ENCODE peak calls at places on chromosomes 13 and 19, in ten cellular contexts. R, I, W, L, F, K, V, Z, J and N are unnamed samples.

GRCh38 chr13:51643882-51644281 is 59.6 kb downstream of the WDFY2 start:
- DNase-seq in R (no peak), I (peak; percentile 95), W (no peak), L (no peak), F (peak; percentile 88), K (no peak), V (no peak), Z (peak; percentile 83), J (no peak), N (peak; percentile 94)

GRCh38 chr13:98576963-98577822 is at the start of gene STK24:
- DNase-seq in R (peak; percentile 63), I (peak; percentile 74), W (peak; percentile 83), L (peak; percentile 54), F (peak; percentile 57), K (peak; percentile 68), V (peak; percentile 72), Z (peak; percentile 90), J (peak; percentile 92), N (peak; percentile 80)

GRCh38 chr19:32649751-32650150 is 25.2 kb downstream of the ANKRD27 start:
- DNase-seq in R (no peak), I (no peak), W (no peak), L (no peak), F (no peak), K (no peak), V (no peak), Z (no peak), J (no peak), N (no peak)

GRCh38 chr19:17753976-17754375 is 2.7 kb downstream of the FCHO1 start:
- DNase-seq in R (no peak), I (no peak), W (no peak), L (no peak), F (peak; percentile 44), K (peak; percentile 71), V (no peak), Z (no peak), J (peak; percentile 57), N (no peak)

GRCh38 chr13:114096031-114096485 is 36.4 kb downstream of the RASA3 start:
- DNase-seq in R (no peak), I (no peak), W (no peak), L (no peak), F (no peak), K (peak; percentile 6), V (no peak), Z (no peak), J (no peak), N (no peak)

GRCh38 chr19:32178401-32178800 is 167.0 kb upstream of the ZNF507 start:
- DNase-seq in R (no peak), I (no peak), W (no peak), L (no peak), F (no peak), K (no peak), V (no peak), Z (no peak), J (no peak), N (no peak)

GRCh38 chr13:75759531-75759930 is 123.4 kb downstream of the LMO7 start:
- DNase-seq in R (no peak), I (no peak), W (no peak), L (no peak), F (no peak), K (no peak), V (no peak), Z (no peak), J (no peak), N (no peak)

GRCh38 chr13:95315752-95316151 is 14.5 kb upstream of the ABCC4 start:
- DNase-seq in R (no peak), I (no peak), W (no peak), L (no peak), F (no peak), K (no peak), V (no peak), Z (no peak), J (no peak), N (no peak)

GRCh38 chr19:32928806-32929205 is 43.0 kb downstream of the CEP89 start:
- DNase-seq in R (no peak), I (peak; percentile 4), W (no peak), L (no peak), F (no peak), K (no peak), V (no peak), Z (no peak), J (no peak), N (peak; percentile 16)

GRCh38 chr13:47289578-47289977 is 392.7 kb upstream of the HTR2A start:
- DNase-seq in R (no peak), I (no peak), W (no peak), L (no peak), F (no peak), K (no peak), V (no peak), Z (no peak), J (peak; percentile 32), N (no peak)

GRCh38 chr13:19085876-19086275 is 95.7 kb downstream of the TUBA3C start:
- DNase-seq in R (no peak), I (no peak), W (no peak), L (no peak), F (no peak), K (no peak), V (no peak), Z (no peak), J (no peak), N (no peak)

GRCh38 chr19:40224342-40225148 is 1.9 kb downstream of the CCNP start:
- DNase-seq in R (no peak), I (no peak), W (no peak), L (no peak), F (no peak), K (no peak), V (no peak), Z (no peak), J (no peak), N (no peak)

GRCh38 chr19:40228371-40228770 is 1.9 kb upstream of the CCNP start:
- DNase-seq in R (no peak), I (no peak), W (no peak), L (no peak), F (no peak), K (no peak), V (no peak), Z (no peak), J (no peak), N (no peak)

GRCh38 chr19:40228863-40229262 is 2.4 kb upstream of the CCNP start:
- DNase-seq in R (no peak), I (no peak), W (no peak), L (no peak), F (no peak), K (no peak), V (no peak), Z (no peak), J (no peak), N (no peak)

GRCh38 chr19:40223135-40223822 is 3.2 kb downstream of the CCNP start:
- DNase-seq in R (peak; percentile 38), I (no peak), W (no peak), L (peak; percentile 28), F (no peak), K (no peak), V (peak; percentile 76), Z (no peak), J (peak; percentile 33), N (no peak)

DNA sequence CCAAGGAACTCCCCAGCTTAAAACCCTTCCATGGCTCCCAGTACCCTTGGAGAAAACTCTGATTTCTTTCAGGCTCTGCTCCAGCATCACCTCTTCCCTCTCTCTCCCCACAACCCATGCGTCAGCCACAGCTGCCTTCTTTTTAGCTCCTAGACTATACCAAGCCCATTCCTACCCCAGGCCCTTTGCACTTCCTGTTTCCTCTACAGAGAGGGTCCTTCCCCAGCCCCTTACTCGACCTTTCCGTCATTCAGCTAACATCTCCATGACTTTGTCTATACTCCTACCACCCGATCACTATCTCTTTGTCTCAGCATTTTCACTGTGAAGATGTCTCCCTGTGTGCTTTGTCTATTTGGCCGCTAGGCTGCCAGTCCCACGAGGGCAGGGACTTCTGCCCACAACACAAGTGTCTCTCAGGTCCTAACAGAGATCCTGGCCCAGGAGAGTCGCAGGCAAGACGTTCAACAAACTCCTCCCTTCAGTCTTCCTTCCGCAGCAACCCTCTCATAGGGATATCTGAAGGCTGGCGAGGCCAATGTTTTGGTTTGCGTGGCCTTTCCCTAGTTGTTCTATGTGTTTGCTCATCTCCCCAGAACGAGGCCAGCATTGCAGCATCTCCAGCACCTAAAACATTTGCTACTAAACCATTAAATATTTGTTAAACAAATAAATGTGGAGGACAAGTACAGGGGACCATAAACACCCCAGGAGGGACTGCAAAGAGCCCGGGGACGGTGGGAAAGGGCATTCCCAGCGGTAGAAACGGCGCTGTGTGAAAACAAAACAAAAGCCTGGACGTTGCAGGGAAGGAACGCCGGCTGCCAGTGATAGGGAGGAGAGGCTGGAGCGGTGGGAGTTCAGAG is 816 bp downstream of the CCNP start:
- DNase-seq in R (no peak), I (peak; percentile 37), W (no peak), L (no peak), F (no peak), K (peak; percentile 15), V (no peak), Z (peak; percentile 60), J (no peak), N (peak; percentile 49)
- H3K4me3 ChIP-seq in R (no peak overlapping the region), I (peak overlapping the region; percentile 8), W (no peak overlapping the region), L (no peak overlapping the region), F (no peak overlapping the region), K (no peak overlapping the region), V (peak overlapping the region; percentile 6), Z (peak overlapping the region; percentile 39), J (no peak overlapping the region), N (peak overlapping the region; percentile 17)

DNA sequence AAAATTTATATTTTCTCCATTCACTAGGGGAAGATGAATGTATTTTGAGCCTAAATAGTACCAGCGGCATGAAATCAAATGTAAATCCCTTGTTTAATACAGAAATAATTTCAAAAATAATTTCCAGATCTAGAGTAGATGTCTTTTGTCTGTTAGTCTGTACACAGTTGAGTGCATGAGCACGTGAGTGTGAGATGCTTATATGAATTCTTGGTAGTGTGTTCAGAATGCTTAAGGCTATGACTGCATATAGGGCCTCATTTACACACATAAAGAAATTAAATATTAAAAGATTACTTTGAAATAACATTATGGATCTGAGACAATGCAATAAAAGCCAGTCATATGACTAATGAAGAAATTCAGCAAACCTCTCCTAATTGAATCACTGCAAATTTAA is 4.7 kb downstream of the AMER2 start:
- DNase-seq in R (no peak), I (no peak), W (no peak), L (no peak), F (peak; percentile 52), K (no peak), V (no peak), Z (no peak), J (no peak), N (no peak)
- H3K4me3 ChIP-seq in R (no peak overlapping the region), I (no peak overlapping the region), W (no peak overlapping the region), L (no peak overlapping the region), F (peak overlapping the region; percentile 75), K (no peak overlapping the region), V (no peak overlapping the region), Z (no peak overlapping the region), J (no peak overlapping the region), N (no peak overlapping the region)

GRCh38 chr19:3225677-3226093 is 1.2 kb downstream of the CELF5 start:
- DNase-seq in R (no peak), I (no peak), W (no peak), L (no peak), F (no peak), K (no peak), V (no peak), Z (no peak), J (no peak), N (no peak)
- H3K4me3 ChIP-seq in R (no peak overlapping the region), I (no peak overlapping the region), W (no peak overlapping the region), L (no peak overlapping the region), F (peak overlapping the region; percentile 29), K (no peak overlapping the region), V (no peak overlapping the region), Z (no peak overlapping the region), J (peak overlapping the region; percentile 85), N (no peak overlapping the region)

DNA sequence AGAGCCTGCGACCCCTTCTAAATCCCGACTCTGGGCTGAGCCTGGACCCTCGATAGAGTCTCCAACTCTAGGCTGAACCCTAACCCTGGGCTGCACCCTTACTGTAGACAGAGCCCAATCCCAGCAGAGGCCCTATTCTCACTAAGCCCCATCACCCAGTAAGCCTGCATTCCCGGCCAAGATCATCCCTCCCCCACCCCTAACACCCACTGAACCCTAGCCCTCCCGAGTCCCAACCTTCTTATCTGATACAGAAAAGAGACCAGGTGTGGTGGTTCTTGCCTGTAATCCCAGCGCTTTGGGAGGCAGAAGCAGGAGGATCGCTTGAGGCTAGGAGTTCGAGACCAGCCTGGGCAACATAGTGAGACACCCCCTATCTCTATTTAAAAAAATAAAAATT is 2.6 kb upstream of the TNFAIP8L1 start:
- DNase-seq in R (no peak), I (no peak), W (no peak), L (no peak), F (no peak), K (no peak), V (no peak), Z (no peak), J (no peak), N (no peak)
- H3K4me3 ChIP-seq in R (peak overlapping the region; percentile 12), I (no peak overlapping the region), W (no peak overlapping the region), L (no peak overlapping the region), F (peak overlapping the region; percentile 39), K (no peak overlapping the region), V (no peak overlapping the region), Z (no peak overlapping the region), J (peak overlapping the region; percentile 53), N (peak overlapping the region; percentile 34)